ENCODE peak calls at places on chromosomes 4 and X, in five cellular contexts. D is K562, H is H1, I is GM12891, L is SK-N-SH. A is an unnamed sample.

GRCh38 chr4:120009731-120010130 is 56.9 kb downstream of the MAD2L1 start:
- DNase-seq in D (no peak), H (no peak), I (no peak), L (no peak), A (no peak)

GRCh38 chrX:74902806-74903205 is 22.4 kb downstream of the NEXMIF start:
- DNase-seq in D (no peak), H (no peak), I (no peak), L (no peak), A (no peak)

GRCh38 chrX:13013353-13014110 is 30.9 kb downstream of the FAM9C start:
- DNase-seq in D (peak), H (no peak), I (peak), L (no peak), A (no peak)

GRCh38 chrX:56928546-56928945 is 66.8 kb downstream of the SPIN3 start:
- DNase-seq in D (no peak), H (no peak), I (no peak), L (no peak), A (no peak)

GRCh38 chrX:73127700-73128241 is 48.5 kb upstream of the PABPC1L2A start:
- DNase-seq in D (no peak), H (peak), I (no peak), L (no peak), A (no peak)

GRCh38 chrX:130174051-130174704 is 2.4 kb downstream of the RAB33A start:
- DNase-seq in D (peak), H (no peak), I (no peak), L (peak), A (no peak)

GRCh38 chr4:81380364-81380853 is 91.3 kb downstream of the RASGEF1B start:
- DNase-seq in D (no peak), H (no peak), I (no peak), L (no peak), A (no peak)

GRCh38 chrX:136586386-136586785 is 54.4 kb downstream of the VGLL1 start:
- DNase-seq in D (no peak), H (no peak), I (no peak), L (no peak), A (no peak)

GRCh38 chr4:53967971-53968370 is 96.4 kb downstream of the CHIC2 start:
- DNase-seq in D (no peak), H (no peak), I (no peak), L (no peak), A (no peak)

GRCh38 chr4:169063441-169063840 is 53.4 kb upstream of the CBR4 start:
- DNase-seq in D (no peak), H (no peak), I (no peak), L (no peak), A (no peak)

GRCh38 chr4:90718926-90719325 is 591.7 kb downstream of the CCSER1 start:
- DNase-seq in D (no peak), H (no peak), I (no peak), L (no peak), A (no peak)

GRCh38 chrX:57929373-57929772 is 19.1 kb upstream of the ZXDA start:
- DNase-seq in D (no peak), H (no peak), I (no peak), L (no peak), A (no peak)

GRCh38 chr4:187363453-187363852 is 632.1 kb upstream of the ZFP42 start:
- DNase-seq in D (no peak), H (no peak), I (no peak), L (no peak), A (no peak)

GRCh38 chr4:126097155-126097554 is 782.4 kb downstream of the FAT4 start:
- DNase-seq in D (no peak), H (no peak), I (no peak), L (no peak), A (no peak)

GRCh38 chr4:15239866-15240265 is 188.0 kb upstream of the C1QTNF7 start:
- DNase-seq in D (no peak), H (no peak), I (no peak), L (no peak), A (no peak)

GRCh38 chr4:68451246-68452211 is 4.3 kb downstream of the TMPRSS11E start:
- DNase-seq in D (no peak), H (peak), I (no peak), L (no peak), A (no peak)

GRCh38 chrX:154603438-154604430 is 15.3 kb downstream of the CTAG1B start:
- DNase-seq in D (no peak), H (no peak), I (no peak), L (no peak), A (no peak)

GRCh38 chrX:115192244-115192700 is 3.1 kb downstream of the RBMXL3 start:
- DNase-seq in D (no peak), H (no peak), I (no peak), L (no peak), A (no peak)

GRCh38 chrX:10902001-10902400 is 209.1 kb upstream of the HCCS start:
- DNase-seq in D (no peak), H (no peak), I (no peak), L (no peak), A (no peak)

GRCh38 chr4:105191621-105192210 is 45.0 kb downstream of the TET2 start:
- DNase-seq in D (no peak), H (no peak), I (no peak), L (no peak), A (peak)

GRCh38 chrX:16610121-16610565 is 39.8 kb upstream of the S100G start:
- DNase-seq in D (no peak), H (no peak), I (no peak), L (no peak), A (no peak)

DNA sequence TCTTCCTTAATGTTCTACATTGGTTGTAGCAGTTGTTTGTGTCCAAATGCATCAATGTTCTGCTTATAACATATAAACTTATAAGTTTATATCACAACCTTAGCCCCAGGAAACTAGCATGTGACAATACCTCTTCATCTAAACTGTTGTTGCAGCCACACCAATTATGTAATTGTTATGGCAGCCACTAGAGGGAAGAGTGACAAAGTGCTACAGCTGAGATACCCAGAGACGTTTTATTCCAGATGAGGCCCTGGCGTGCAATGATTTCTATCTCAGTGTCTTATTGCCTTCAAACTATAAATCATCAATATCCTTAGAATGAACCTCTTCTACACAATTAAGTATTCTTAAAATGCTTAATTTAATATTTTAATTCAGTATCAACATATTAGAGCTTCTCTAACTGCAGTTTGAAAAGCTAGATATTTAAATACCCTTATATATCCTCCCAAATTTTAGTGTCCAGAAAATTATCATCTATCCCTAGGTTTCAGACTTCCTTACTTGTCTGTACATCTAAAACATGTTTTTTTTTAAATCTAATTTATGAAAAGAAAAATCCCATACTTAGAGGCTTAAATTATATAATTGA is 171.6 kb downstream of the PCDH10 start:
- DNase-seq in D (peak), H (no peak), I (peak), L (peak), A (no peak)
- TF ChIP-seq TAF1 in D (no peak), H (no peak), I (no peak), L (no peak), A (no peak)

GRCh38 chr4:172785623-172786022 is 383.0 kb upstream of the GALNT7 start:
- DNase-seq in D (no peak), H (no peak), I (no peak), L (no peak), A (no peak)

GRCh38 chr4:172787117-172787516 is 381.5 kb upstream of the GALNT7 start:
- DNase-seq in D (no peak), H (no peak), I (no peak), L (no peak), A (no peak)

GRCh38 chr4:172791841-172792240 is 376.8 kb upstream of the GALNT7 start:
- DNase-seq in D (no peak), H (no peak), I (no peak), L (no peak), A (no peak)

DNA sequence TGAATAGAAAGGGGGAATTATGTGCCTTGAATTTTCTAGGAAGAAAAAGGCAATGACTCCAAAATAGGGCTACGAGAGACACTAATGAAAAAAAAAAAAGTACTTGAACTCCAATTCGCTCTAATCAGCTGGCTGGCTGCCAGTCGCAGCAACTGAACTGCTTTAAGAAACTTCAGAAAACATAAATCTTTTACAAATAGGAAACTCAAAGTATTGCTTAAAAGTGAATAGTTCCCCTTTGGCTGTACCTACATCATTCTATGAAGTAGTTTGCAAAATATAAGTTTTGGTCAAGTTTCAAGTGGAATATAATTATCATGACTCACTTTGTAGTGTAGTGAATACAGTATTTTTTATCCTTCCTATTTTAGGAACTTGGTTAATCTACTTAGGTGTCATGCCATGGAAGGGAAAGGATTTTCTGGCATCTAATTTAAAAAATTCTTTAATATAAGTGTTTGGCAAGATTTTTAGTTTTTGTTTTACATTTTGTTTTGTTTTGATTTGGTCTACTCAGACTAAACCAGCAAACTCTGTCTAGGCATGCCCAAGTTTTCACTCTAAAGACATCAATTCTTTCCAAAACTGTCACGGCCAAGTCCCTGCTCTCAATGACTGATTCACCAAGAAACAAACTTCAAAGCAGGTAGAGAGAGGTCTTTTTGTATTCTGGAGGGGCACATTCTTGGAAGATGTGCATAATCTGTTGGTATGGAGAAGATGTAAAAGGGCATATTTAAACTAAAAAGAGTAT is 382.4 kb upstream of the GALNT7 start:
- DNase-seq in D (no peak), H (no peak), I (no peak), L (no peak), A (no peak)
- TF ChIP-seq TAF1 in D (no peak), H (no peak), I (no peak), L (no peak), A (no peak)

GRCh38 chrX:152632445-152633097 is 5.1 kb upstream of the GABRQ start:
- DNase-seq in D (peak), H (no peak), I (no peak), L (peak), A (no peak)
- TF ChIP-seq TAF1 in D (no peak), H (no peak), I (no peak), L (no peak), A (no peak)

DNA sequence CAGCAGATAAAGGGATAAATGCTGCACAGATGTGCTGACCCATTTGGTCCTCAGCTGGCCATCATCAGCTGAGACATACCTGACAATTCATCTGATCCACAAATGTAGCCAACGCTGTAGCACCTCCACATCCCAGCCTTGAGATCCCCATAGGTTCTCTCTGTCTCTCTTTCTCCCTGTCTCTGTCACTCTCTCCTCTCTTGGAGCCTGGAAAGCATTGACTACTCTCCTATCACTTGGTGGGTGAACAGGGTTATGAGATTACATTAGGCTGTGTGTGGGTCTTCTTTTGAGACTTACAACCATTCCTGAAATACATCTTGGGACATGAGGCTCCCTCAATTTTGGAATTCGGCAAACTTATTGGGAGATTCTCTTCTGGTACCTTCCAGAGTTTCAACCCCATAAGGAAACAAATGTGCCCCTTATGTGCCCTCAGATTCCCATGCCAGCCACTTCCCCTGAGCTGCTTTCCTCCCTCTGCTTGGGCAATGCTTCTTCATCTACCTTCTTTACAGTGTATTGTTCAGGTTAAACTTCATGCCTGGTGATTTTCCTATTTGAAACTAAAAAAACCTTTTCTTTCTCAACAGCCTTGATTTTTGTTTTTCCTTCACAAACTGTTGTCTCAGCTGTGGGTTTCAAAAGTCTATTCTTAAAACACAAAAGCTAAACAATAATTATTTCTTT is 29.1 kb upstream of the FGF2 start:
- DNase-seq in D (no peak), H (no peak), I (no peak), L (no peak), A (no peak)
- TF ChIP-seq TAF1 in D (no peak), H (no peak), I (no peak), L (no peak), A (no peak)

DNA sequence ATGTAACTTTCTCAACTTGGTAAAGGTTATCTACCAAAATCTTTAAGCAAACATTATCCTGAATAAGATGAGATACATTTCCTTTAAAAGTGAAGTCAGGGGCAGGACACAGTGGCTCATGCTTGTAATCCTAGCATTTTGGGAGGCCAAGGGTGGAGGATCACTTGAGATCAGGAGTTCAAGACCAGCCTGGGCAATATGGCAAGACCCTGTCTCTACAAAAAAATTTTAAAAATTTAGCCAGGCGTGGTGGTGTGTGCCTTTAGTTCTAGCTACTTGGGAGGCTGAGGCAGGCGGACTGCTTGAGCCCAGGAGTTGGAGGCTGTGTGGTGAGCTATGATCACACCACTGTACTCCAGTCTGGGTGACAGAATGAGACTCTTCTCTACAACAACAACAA is 5.0 kb downstream of the DCAF16 start:
- DNase-seq in D (no peak), H (no peak), I (no peak), L (no peak), A (no peak)
- TF ChIP-seq TAF1 in D (no peak), H (no peak), I (no peak), L (no peak), A (no peak)

DNA sequence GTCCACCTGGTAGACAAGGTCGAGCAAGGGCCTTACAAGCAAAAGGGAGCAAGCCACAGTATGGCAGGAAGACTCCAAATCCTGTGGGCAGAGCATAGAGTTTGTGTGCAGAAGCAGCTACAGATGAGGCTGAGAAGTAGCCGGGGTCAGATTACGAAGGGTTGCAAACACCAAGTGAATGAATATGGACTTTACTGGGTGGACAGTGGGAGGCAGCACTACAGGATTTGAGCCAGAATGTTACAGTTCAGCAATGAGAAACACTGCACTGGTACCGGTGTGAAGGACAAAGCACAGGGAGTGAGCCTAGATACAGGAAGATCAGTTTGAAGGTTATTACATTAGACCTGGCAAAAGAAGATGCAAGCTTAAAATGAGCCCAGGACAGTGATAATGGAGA is 46.1 kb upstream of the HOPX start:
- DNase-seq in D (no peak), H (no peak), I (no peak), L (no peak), A (no peak)
- TF ChIP-seq TAF1 in D (no peak), H (no peak), I (no peak), L (no peak), A (no peak)

GRCh38 chr4:73867783-73868182 is 1.4 kb upstream of the CXCL1 start:
- DNase-seq in D (peak), H (no peak), I (no peak), L (no peak), A (no peak)

GRCh38 chr4:73869130-73870055 is at the start of gene CXCL1:
- DNase-seq in D (peak), H (no peak), I (no peak), L (peak), A (no peak)

GRCh38 chr4:73870260-73870659 is 1.1 kb downstream of the CXCL1 start:
- DNase-seq in D (no peak), H (no peak), I (no peak), L (no peak), A (no peak)

GRCh38 chr4:73866236-73866635 is 3.0 kb upstream of the CXCL1 start:
- DNase-seq in D (no peak), H (no peak), I (no peak), L (no peak), A (no peak)

DNA sequence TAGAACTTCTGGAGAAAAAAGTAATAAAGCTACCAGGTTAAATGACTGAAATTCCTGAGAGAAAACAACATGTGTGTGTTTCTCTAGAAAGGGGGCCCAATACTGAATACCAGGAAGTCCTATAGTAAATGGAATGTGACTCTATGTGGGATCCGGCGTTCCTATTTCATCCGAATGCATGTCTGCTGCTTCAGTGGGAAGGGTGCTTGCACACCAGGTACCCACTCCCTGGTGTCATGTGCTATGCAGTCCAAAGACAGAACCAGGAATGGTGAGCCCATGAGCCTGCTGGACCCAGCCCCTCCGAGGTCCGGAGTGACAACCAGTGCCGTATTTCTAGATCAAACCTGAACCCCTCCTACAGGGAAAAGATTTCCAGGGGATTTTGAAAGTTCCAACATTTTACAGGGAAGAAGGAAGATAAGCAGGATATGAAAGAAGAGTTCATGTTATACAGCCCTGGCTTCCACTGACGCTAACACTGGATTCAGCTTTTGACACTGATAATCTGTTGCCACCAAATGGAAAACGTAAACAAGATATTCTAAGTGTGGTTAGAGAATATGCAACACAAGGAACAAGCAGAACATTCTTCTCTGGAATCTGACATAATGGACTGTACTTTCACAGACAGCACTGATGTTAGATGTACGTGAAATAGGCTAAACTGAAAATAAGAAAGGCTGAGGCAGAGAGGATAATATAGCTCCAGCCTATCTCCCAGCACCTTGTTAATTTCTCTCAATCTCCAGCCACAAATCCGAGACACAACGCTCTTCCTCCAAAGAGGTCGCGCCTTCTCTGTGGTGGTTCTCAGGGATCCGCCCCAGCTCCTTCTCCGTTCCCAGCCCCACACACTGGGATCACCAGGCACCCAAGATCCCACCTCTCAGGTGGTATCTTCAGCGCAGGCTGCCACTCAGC is 725 bp upstream of the CXCL1 start:
- DNase-seq in D (peak), H (no peak), I (no peak), L (no peak), A (no peak)
- TF ChIP-seq TAF1 in D (no peak), H (no peak), I (no peak), L (no peak), A (no peak)

GRCh38 chr4:107747748-107748486 is 27.9 kb upstream of the PAPSS1 start:
- DNase-seq in D (no peak), H (no peak), I (no peak), L (no peak), A (no peak)
- TF ChIP-seq TAF1 in D (no peak), H (no peak), I (no peak), L (no peak), A (no peak)

GRCh38 chrX:133892337-133892736 is 93.1 kb downstream of the GPC3 start:
- DNase-seq in D (no peak), H (no peak), I (no peak), L (no peak), A (no peak)

GRCh38 chrX:133884430-133885394 is 100.7 kb downstream of the GPC3 start:
- DNase-seq in D (no peak), H (no peak), I (no peak), L (no peak), A (no peak)

DNA sequence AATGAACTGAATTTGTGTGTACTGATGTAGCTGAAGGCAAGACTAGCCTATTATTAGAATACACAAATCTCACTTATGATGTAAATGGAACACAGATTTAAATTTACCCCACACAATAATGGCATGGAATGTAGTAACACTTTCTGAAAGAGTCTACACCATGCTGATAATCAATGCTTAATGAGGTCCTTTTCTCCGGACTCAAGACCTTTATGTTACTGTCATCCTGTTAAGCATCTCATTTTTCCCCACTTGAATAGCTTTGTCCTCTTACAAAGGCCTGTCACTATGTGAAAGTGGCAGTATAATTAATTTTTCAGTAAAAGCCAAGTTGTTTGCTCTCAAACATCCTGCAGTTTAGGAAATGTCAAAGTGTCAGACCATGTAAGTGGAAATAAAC is 96.5 kb downstream of the GPC3 start:
- DNase-seq in D (no peak), H (no peak), I (no peak), L (no peak), A (no peak)
- TF ChIP-seq TAF1 in D (no peak), H (no peak), I (no peak), L (no peak), A (no peak)